ENCODE peak calls at places on chromosomes 13 and 19, in seven cellular contexts. One of them, this sample, is unnamed.

GRCh38 chr13:51861728-51862300 is at the start of gene CCDC70:
- DNase-seq in foreskin keratinocyte: peak
- DNase-seq in cardiac fibroblast: peak
- DNase-seq in lower leg skin: no peak
- DNase-seq in tibial artery: no peak
- DNase-seq in GM20000: no peak
- DNase-seq in fibroblast of lung: peak
- DNase-seq in this sample: no peak

GRCh38 chr13:109154146-109154545 is 524.7 kb downstream of the MYO16 start:
- DNase-seq in foreskin keratinocyte: peak
- DNase-seq in cardiac fibroblast: peak
- DNase-seq in lower leg skin: no peak
- DNase-seq in tibial artery: no peak
- DNase-seq in GM20000: no peak
- DNase-seq in fibroblast of lung: peak
- DNase-seq in this sample: no peak

GRCh38 chr13:61728468-61728867 is 312.8 kb upstream of the PCDH20 start:
- DNase-seq in foreskin keratinocyte: peak
- DNase-seq in cardiac fibroblast: peak
- DNase-seq in lower leg skin: no peak
- DNase-seq in tibial artery: no peak
- DNase-seq in GM20000: no peak
- DNase-seq in fibroblast of lung: peak
- DNase-seq in this sample: no peak

GRCh38 chr13:97367016-97367415 is 67.0 kb upstream of the RAP2A start:
- DNase-seq in foreskin keratinocyte: no peak
- DNase-seq in cardiac fibroblast: peak
- DNase-seq in lower leg skin: no peak
- DNase-seq in tibial artery: no peak
- DNase-seq in GM20000: no peak
- DNase-seq in fibroblast of lung: peak
- DNase-seq in this sample: no peak

GRCh38 chr19:36916991-36917390 is 859 bp downstream of the ZNF568 start:
- DNase-seq in foreskin keratinocyte: peak
- DNase-seq in cardiac fibroblast: peak
- DNase-seq in lower leg skin: no peak
- DNase-seq in tibial artery: no peak
- DNase-seq in GM20000: no peak
- DNase-seq in fibroblast of lung: peak
- DNase-seq in this sample: no peak

GRCh38 chr19:40703029-40703755 is 12.7 kb upstream of the NUMBL start:
- DNase-seq in foreskin keratinocyte: no peak
- DNase-seq in cardiac fibroblast: no peak
- DNase-seq in lower leg skin: no peak
- DNase-seq in tibial artery: no peak
- DNase-seq in GM20000: no peak
- DNase-seq in fibroblast of lung: no peak
- DNase-seq in this sample: no peak

GRCh38 chr13:46896346-46897138 is at the start of gene HTR2A:
- DNase-seq in foreskin keratinocyte: no peak
- DNase-seq in cardiac fibroblast: peak
- DNase-seq in lower leg skin: peak
- DNase-seq in tibial artery: no peak
- DNase-seq in GM20000: no peak
- DNase-seq in fibroblast of lung: peak
- DNase-seq in this sample: no peak

GRCh38 chr13:68030152-68030809 is 800.1 kb upstream of the PCDH9 start:
- DNase-seq in foreskin keratinocyte: no peak
- DNase-seq in cardiac fibroblast: no peak
- DNase-seq in lower leg skin: no peak
- DNase-seq in tibial artery: no peak
- DNase-seq in GM20000: no peak
- DNase-seq in fibroblast of lung: no peak
- DNase-seq in this sample: no peak

GRCh38 chr13:21077360-21078353 is 16.3 kb upstream of the LATS2 start:
- DNase-seq in foreskin keratinocyte: no peak
- DNase-seq in cardiac fibroblast: no peak
- DNase-seq in lower leg skin: no peak
- DNase-seq in tibial artery: no peak
- DNase-seq in GM20000: no peak
- DNase-seq in fibroblast of lung: no peak
- DNase-seq in this sample: no peak

GRCh38 chr19:34649886-34650543 is 26.9 kb downstream of the SCGB2B2 start:
- DNase-seq in foreskin keratinocyte: no peak
- DNase-seq in cardiac fibroblast: no peak
- DNase-seq in lower leg skin: no peak
- DNase-seq in tibial artery: no peak
- DNase-seq in GM20000: no peak
- DNase-seq in fibroblast of lung: no peak
- DNase-seq in this sample: no peak

GRCh38 chr19:31144471-31144870 is 204.8 kb downstream of the TSHZ3 start:
- DNase-seq in foreskin keratinocyte: no peak
- DNase-seq in cardiac fibroblast: no peak
- DNase-seq in lower leg skin: no peak
- DNase-seq in tibial artery: no peak
- DNase-seq in GM20000: no peak
- DNase-seq in fibroblast of lung: no peak
- DNase-seq in this sample: no peak

GRCh38 chr19:3642987-3643386 is 16.4 kb upstream of the CACTIN start:
- DNase-seq in foreskin keratinocyte: no peak
- DNase-seq in cardiac fibroblast: no peak
- DNase-seq in lower leg skin: no peak
- DNase-seq in tibial artery: no peak
- DNase-seq in GM20000: no peak
- DNase-seq in fibroblast of lung: no peak
- DNase-seq in this sample: no peak

GRCh38 chr19:56504581-56504980 is 3.1 kb upstream of the ZNF471 start:
- DNase-seq in foreskin keratinocyte: peak
- DNase-seq in cardiac fibroblast: peak
- DNase-seq in lower leg skin: no peak
- DNase-seq in tibial artery: no peak
- DNase-seq in GM20000: no peak
- DNase-seq in fibroblast of lung: peak
- DNase-seq in this sample: no peak

GRCh38 chr19:3366104-3366760 is at the start of gene NFIC:
- DNase-seq in foreskin keratinocyte: peak
- DNase-seq in cardiac fibroblast: peak
- DNase-seq in lower leg skin: peak
- DNase-seq in tibial artery: peak
- DNase-seq in GM20000: peak
- DNase-seq in fibroblast of lung: peak
- DNase-seq in this sample: no peak

GRCh38 chr13:46342538-46342937 is 44.5 kb downstream of the RUBCNL start:
- DNase-seq in foreskin keratinocyte: no peak
- DNase-seq in cardiac fibroblast: no peak
- DNase-seq in lower leg skin: no peak
- DNase-seq in tibial artery: no peak
- DNase-seq in GM20000: no peak
- DNase-seq in fibroblast of lung: no peak
- DNase-seq in this sample: no peak

GRCh38 chr19:19420570-19421301 is 15.3 kb downstream of the GATAD2A start:
- DNase-seq in foreskin keratinocyte: no peak
- DNase-seq in cardiac fibroblast: no peak
- DNase-seq in lower leg skin: no peak
- DNase-seq in tibial artery: no peak
- DNase-seq in GM20000: no peak
- DNase-seq in fibroblast of lung: peak
- DNase-seq in this sample: no peak

GRCh38 chr19:15025237-15025636 is 24.0 kb upstream of the CASP14 start:
- DNase-seq in foreskin keratinocyte: no peak
- DNase-seq in cardiac fibroblast: peak
- DNase-seq in lower leg skin: no peak
- DNase-seq in tibial artery: no peak
- DNase-seq in GM20000: peak
- DNase-seq in fibroblast of lung: no peak
- DNase-seq in this sample: no peak
- TF ChIP-seq CTCF in foreskin keratinocyte: peak
- TF ChIP-seq CTCF in cardiac fibroblast: no peak
- TF ChIP-seq CTCF in lower leg skin: no peak
- TF ChIP-seq CTCF in tibial artery: no peak
- TF ChIP-seq CTCF in GM20000: no peak
- TF ChIP-seq CTCF in fibroblast of lung: no peak
- TF ChIP-seq CTCF in this sample: no peak

GRCh38 chr19:51396175-51396574 is 5.8 kb upstream of the C19orf84 start:
- DNase-seq in foreskin keratinocyte: no peak
- DNase-seq in cardiac fibroblast: no peak
- DNase-seq in lower leg skin: no peak
- DNase-seq in tibial artery: no peak
- DNase-seq in GM20000: no peak
- DNase-seq in fibroblast of lung: no peak
- DNase-seq in this sample: no peak

GRCh38 chr19:51389143-51389542 is 1.2 kb downstream of the C19orf84 start:
- DNase-seq in foreskin keratinocyte: no peak
- DNase-seq in cardiac fibroblast: no peak
- DNase-seq in lower leg skin: no peak
- DNase-seq in tibial artery: no peak
- DNase-seq in GM20000: no peak
- DNase-seq in fibroblast of lung: no peak
- DNase-seq in this sample: no peak

GRCh38 chr19:51398096-51398704 is 7.8 kb upstream of the C19orf84 start:
- DNase-seq in foreskin keratinocyte: no peak
- DNase-seq in cardiac fibroblast: peak
- DNase-seq in lower leg skin: no peak
- DNase-seq in tibial artery: no peak
- DNase-seq in GM20000: no peak
- DNase-seq in fibroblast of lung: peak
- DNase-seq in this sample: no peak

GRCh38 chr19:51391073-51391611 is 751 bp upstream of the C19orf84 start:
- DNase-seq in foreskin keratinocyte: no peak
- DNase-seq in cardiac fibroblast: no peak
- DNase-seq in lower leg skin: no peak
- DNase-seq in tibial artery: no peak
- DNase-seq in GM20000: no peak
- DNase-seq in fibroblast of lung: no peak
- DNase-seq in this sample: no peak

GRCh38 chr19:51394045-51394836 is 3.9 kb upstream of the C19orf84 start:
- DNase-seq in foreskin keratinocyte: peak
- DNase-seq in cardiac fibroblast: peak
- DNase-seq in lower leg skin: peak
- DNase-seq in tibial artery: peak
- DNase-seq in GM20000: peak
- DNase-seq in fibroblast of lung: peak
- DNase-seq in this sample: peak
- TF ChIP-seq CTCF in foreskin keratinocyte: peak
- TF ChIP-seq CTCF in cardiac fibroblast: peak
- TF ChIP-seq CTCF in lower leg skin: no peak
- TF ChIP-seq CTCF in tibial artery: no peak
- TF ChIP-seq CTCF in GM20000: no peak
- TF ChIP-seq CTCF in fibroblast of lung: peak
- TF ChIP-seq CTCF in this sample: no peak

GRCh38 chr19:50790365-50790825 is at the start of gene ACP4:
- DNase-seq in foreskin keratinocyte: no peak
- DNase-seq in cardiac fibroblast: no peak
- DNase-seq in lower leg skin: no peak
- DNase-seq in tibial artery: no peak
- DNase-seq in GM20000: peak
- DNase-seq in fibroblast of lung: no peak
- DNase-seq in this sample: no peak

GRCh38 chr19:50779504-50780457 is 9.5 kb downstream of the GPR32 start:
- DNase-seq in foreskin keratinocyte: peak
- DNase-seq in cardiac fibroblast: no peak
- DNase-seq in lower leg skin: no peak
- DNase-seq in tibial artery: no peak
- DNase-seq in GM20000: no peak
- DNase-seq in fibroblast of lung: no peak
- DNase-seq in this sample: no peak

GRCh38 chr19:50780753-50781480 is 9.3 kb upstream of the ACP4 start:
- DNase-seq in foreskin keratinocyte: no peak
- DNase-seq in cardiac fibroblast: no peak
- DNase-seq in lower leg skin: no peak
- DNase-seq in tibial artery: no peak
- DNase-seq in GM20000: no peak
- DNase-seq in fibroblast of lung: no peak
- DNase-seq in this sample: no peak

GRCh38 chr19:50785329-50785922 is 4.8 kb upstream of the ACP4 start:
- DNase-seq in foreskin keratinocyte: no peak
- DNase-seq in cardiac fibroblast: no peak
- DNase-seq in lower leg skin: no peak
- DNase-seq in tibial artery: no peak
- DNase-seq in GM20000: no peak
- DNase-seq in fibroblast of lung: no peak
- DNase-seq in this sample: no peak

DNA sequence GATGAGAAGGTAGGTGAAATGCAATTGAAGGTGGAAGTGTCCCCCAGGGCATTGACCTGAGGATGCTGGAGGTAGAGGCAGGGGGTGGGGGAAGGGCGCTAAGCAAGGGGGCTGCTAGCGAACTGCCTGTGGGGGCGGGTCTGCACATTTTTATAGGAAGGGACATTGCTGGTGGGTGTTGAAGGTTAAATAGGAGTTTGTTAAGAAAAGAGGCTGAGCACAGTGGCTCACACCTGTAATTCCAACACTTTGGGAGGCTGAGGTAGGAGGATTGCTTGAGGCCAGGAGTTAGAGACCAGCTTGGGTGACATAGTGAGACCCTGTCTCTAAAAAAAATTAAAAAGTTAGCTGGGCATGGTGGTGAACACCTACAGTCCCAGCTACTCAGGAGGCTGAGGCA is 5.5 kb upstream of the ACP4 start:
- DNase-seq in foreskin keratinocyte: no peak
- DNase-seq in cardiac fibroblast: no peak
- DNase-seq in lower leg skin: no peak
- DNase-seq in tibial artery: no peak
- DNase-seq in GM20000: peak
- DNase-seq in fibroblast of lung: no peak
- DNase-seq in this sample: no peak
- TF ChIP-seq CTCF in foreskin keratinocyte: no peak
- TF ChIP-seq CTCF in cardiac fibroblast: no peak
- TF ChIP-seq CTCF in lower leg skin: no peak
- TF ChIP-seq CTCF in tibial artery: no peak
- TF ChIP-seq CTCF in GM20000: no peak
- TF ChIP-seq CTCF in fibroblast of lung: no peak
- TF ChIP-seq CTCF in this sample: no peak

DNA sequence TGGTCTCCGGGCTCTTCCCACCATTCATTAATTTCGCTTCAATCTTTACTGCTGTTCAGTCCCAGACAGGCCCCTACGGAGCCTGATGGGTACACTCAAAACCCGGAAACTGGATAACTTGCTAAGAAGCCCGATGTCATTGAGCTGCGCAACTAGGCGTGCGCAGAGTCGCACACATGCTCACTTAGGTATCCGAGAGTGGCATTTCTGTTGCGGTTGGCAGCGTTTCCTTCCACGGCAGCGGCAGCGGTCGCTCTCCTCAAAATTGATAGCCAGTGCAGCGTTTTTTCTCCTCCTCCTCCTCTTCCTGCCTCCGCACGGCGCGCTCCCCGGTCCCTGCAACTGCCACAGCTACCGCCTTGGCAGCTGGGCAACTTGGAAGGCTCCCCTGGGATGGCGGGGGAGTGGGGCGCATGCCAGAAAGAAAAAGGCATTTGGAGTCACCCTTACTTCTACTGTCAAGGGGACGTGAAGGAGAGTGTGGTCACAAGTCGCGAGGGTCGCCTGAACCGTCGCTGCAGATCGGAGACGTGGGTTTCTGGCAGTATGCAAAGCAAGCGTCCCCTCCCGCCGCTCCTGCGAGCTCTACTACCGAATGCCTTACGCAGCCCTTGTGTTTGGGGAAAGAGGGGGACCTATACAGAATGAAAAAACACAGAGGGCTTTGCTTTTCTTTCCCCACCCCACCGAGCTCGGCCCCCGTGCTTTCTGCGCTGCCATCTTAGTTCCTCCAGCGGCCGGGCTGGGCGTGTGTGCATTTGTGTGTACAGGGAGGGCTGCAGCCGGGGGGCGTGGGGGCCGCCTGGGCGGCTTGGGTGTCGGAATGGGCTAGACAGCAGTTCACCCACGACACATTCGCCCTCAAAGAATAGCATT is 2.5 kb upstream of the MYCBP2 start:
- DNase-seq in foreskin keratinocyte: peak
- DNase-seq in cardiac fibroblast: peak
- DNase-seq in lower leg skin: peak
- DNase-seq in tibial artery: peak
- DNase-seq in GM20000: peak
- DNase-seq in fibroblast of lung: peak
- DNase-seq in this sample: peak
- TF ChIP-seq CTCF in foreskin keratinocyte: no peak
- TF ChIP-seq CTCF in cardiac fibroblast: peak
- TF ChIP-seq CTCF in lower leg skin: no peak
- TF ChIP-seq CTCF in tibial artery: no peak
- TF ChIP-seq CTCF in GM20000: no peak
- TF ChIP-seq CTCF in fibroblast of lung: no peak
- TF ChIP-seq CTCF in this sample: no peak

This sample was measured in mesothelial cell of epicardium.